ENCODE peak calls at places on chromosomes 13 and 19, in four cellular contexts. E is sigmoid colon, T is pancreas, U is suprapubic skin. Q is an unnamed sample.

GRCh38 chr13:20016649-20017364 is 58.3 kb downstream of the ZMYM2 start:
- DNase-seq in E (no peak), T (no peak), U (no peak), Q (no peak)

GRCh38 chr19:56015756-56016155 is 29.2 kb downstream of the NLRP5 start:
- DNase-seq in E (no peak), T (no peak), U (no peak), Q (no peak)

GRCh38 chr19:51136891-51137551 is 5.1 kb upstream of the SIGLEC7 start:
- DNase-seq in E (peak), T (no peak), U (no peak), Q (no peak)

GRCh38 chr13:35723061-35723461 is 246.6 kb upstream of the MAB21L1 start:
- DNase-seq in E (peak), T (no peak), U (no peak), Q (no peak)

GRCh38 chr13:67227131-67227983 is 2.8 kb downstream of the PCDH9 start:
- DNase-seq in E (no peak), T (no peak), U (no peak), Q (no peak)

GRCh38 chr13:26017932-26018690 is 33.7 kb downstream of the SHISA2 start:
- DNase-seq in E (no peak), T (no peak), U (no peak), Q (no peak)

GRCh38 chr19:50911206-50912101 is at the start of gene KLK4:
- DNase-seq in E (no peak), T (no peak), U (no peak), Q (no peak)

GRCh38 chr13:48246097-48246496 is 13.1 kb downstream of the ITM2B start:
- DNase-seq in E (no peak), T (no peak), U (no peak), Q (no peak)

GRCh38 chr13:114154476-114154875 is 22.1 kb upstream of the RASA3 start:
- DNase-seq in E (no peak), T (peak), U (no peak), Q (no peak)

GRCh38 chr13:113519556-113519955 is 29.0 kb upstream of the DCUN1D2 start:
- DNase-seq in E (no peak), T (no peak), U (no peak), Q (no peak)

GRCh38 chr13:52848455-52849190 is at the start of gene PCDH8:
- DNase-seq in E (no peak), T (peak), U (no peak), Q (no peak)

GRCh38 chr13:29922896-29923295 is 72.5 kb upstream of the UBL3 start:
- DNase-seq in E (no peak), T (no peak), U (no peak), Q (no peak)

GRCh38 chr19:38355728-38356725 is 18.3 kb upstream of the PSMD8 start:
- DNase-seq in E (no peak), T (no peak), U (no peak), Q (no peak)

GRCh38 chr19:50461066-50461875 is 15.0 kb upstream of the EMC10 start:
- DNase-seq in E (no peak), T (no peak), U (no peak), Q (peak)

GRCh38 chr19:4676955-4677731 is 7.0 kb upstream of the MYDGF start:
- DNase-seq in E (peak), T (no peak), U (no peak), Q (no peak)

GRCh38 chr13:50613356-50613831 is 230.1 kb downstream of the DLEU7 start:
- DNase-seq in E (no peak), T (no peak), U (no peak), Q (no peak)

GRCh38 chr13:112924365-112924764 is 44.6 kb upstream of the MCF2L start:
- DNase-seq in E (no peak), T (no peak), U (no peak), Q (no peak)

GRCh38 chr19:6737873-6738725 is 719 bp upstream of the GPR108 start:
- DNase-seq in E (peak), T (peak), U (peak), Q (peak)

GRCh38 chr19:412356-413355 is 3.7 kb upstream of the C2CD4C start:
- DNase-seq in E (no peak), T (peak), U (peak), Q (no peak)

GRCh38 chr19:34482380-34483250 is 1.1 kb downstream of the WTIP start:
- DNase-seq in E (no peak), T (no peak), U (peak), Q (no peak)

GRCh38 chr19:30406220-30406944 is 34.2 kb downstream of the ZNF536 start:
- DNase-seq in E (no peak), T (no peak), U (no peak), Q (no peak)

GRCh38 chr19:49596954-49597702 is 6.1 kb downstream of the PRR12 start:
- DNase-seq in E (no peak), T (no peak), U (no peak), Q (no peak)

GRCh38 chr13:49436890-49437289 is 7.0 kb downstream of the CAB39L start:
- DNase-seq in E (peak), T (no peak), U (no peak), Q (no peak)

GRCh38 chr13:112635323-112635722 is 47.4 kb upstream of the TUBGCP3 start:
- DNase-seq in E (no peak), T (peak), U (no peak), Q (no peak)

GRCh38 chr13:68509734-68510621 is 1279.8 kb upstream of the PCDH9 start:
- DNase-seq in E (no peak), T (no peak), U (no peak), Q (no peak)

GRCh38 chr13:21478881-21479808 is 20.0 kb upstream of the ZDHHC20 start:
- DNase-seq in E (no peak), T (no peak), U (no peak), Q (no peak)

GRCh38 chr19:572891-573825 is 762 bp downstream of the BSG start:
- DNase-seq in E (peak), T (peak), U (peak), Q (no peak)

GRCh38 chr19:13600091-13600490 is 93.8 kb upstream of the CACNA1A start:
- DNase-seq in E (no peak), T (peak), U (no peak), Q (no peak)

GRCh38 chr19:39432677-39433025 is 3.1 kb downstream of the RPS16 start:
- DNase-seq in E (no peak), T (no peak), U (no peak), Q (no peak)

GRCh38 chr19:31171936-31172335 is 177.3 kb downstream of the TSHZ3 start:
- DNase-seq in E (no peak), T (no peak), U (no peak), Q (no peak)

GRCh38 chr13:102825921-102826706 is 19.7 kb upstream of the ERCC5 start:
- DNase-seq in E (no peak), T (no peak), U (no peak), Q (no peak)
- TF ChIP-seq CTCF in E (no peak), T (no peak), U (no peak), Q (no peak)

GRCh38 chr13:110523180-110523579 is 38.3 kb downstream of the RAB20 start:
- DNase-seq in E (peak), T (peak), U (no peak), Q (no peak)

GRCh38 chr13:110524484-110525254 is 36.9 kb downstream of the RAB20 start:
- DNase-seq in E (peak), T (peak), U (no peak), Q (no peak)

GRCh38 chr13:110528371-110528770 is 33.2 kb downstream of the RAB20 start:
- DNase-seq in E (peak), T (no peak), U (no peak), Q (no peak)

GRCh38 chr13:110523838-110524237 is 37.7 kb downstream of the RAB20 start:
- DNase-seq in E (peak), T (peak), U (no peak), Q (no peak)

GRCh38 chr13:110525328-110526319 is 35.9 kb downstream of the RAB20 start:
- DNase-seq in E (peak), T (peak), U (no peak), Q (no peak)
- TF ChIP-seq CTCF in E (no peak), T (no peak), U (no peak), Q (no peak)

GRCh38 chr19:46571495-46571894 is 29.6 kb upstream of the CALM3 start:
- DNase-seq in E (no peak), T (no peak), U (no peak), Q (no peak)
- TF ChIP-seq CTCF in E (no peak), T (no peak), U (no peak), Q (no peak)

DNA sequence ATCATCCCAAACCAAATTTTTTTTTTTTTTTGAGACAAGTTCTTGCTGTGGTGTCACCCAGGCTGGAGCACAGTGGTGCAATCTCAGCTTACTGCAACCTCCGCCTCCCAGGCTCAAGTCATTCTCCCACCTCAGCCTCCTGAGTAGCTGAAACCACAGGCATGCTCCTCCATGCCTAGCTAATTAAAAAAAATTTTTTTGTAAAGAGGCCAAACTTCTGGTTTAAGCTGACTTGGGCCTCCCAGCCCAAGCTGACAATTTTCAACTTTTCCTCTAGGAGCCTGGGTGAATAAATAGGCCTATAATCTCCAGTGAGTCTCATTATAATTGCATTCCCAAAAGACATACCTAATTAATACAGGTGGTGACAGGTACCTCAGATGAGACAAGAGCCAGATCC is 22.1 kb upstream of the OLFM2 start:
- DNase-seq in E (no peak), T (no peak), U (no peak), Q (no peak)
- TF ChIP-seq CTCF in E (no peak), T (no peak), U (no peak), Q (no peak)

DNA sequence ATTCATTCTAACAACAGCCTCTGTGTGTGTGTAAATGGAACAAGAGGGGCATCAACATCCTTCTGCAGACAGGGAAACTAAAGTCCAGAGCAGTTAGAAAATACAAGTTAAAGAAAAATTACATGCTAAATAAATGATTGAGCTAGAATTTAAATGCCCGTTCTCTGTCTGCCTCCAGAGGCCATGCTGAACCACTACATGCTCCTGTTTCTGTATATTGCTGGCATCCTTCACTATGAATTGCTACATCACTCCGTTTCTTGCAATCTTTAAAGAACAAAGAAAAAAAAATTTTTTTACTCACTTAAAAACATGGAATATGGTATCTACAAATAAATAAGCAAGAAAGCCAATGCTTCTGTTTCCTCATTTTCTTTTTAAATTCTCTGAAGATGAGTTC is 47.9 kb downstream of the DCT start:
- DNase-seq in E (no peak), T (no peak), U (no peak), Q (no peak)
- TF ChIP-seq CTCF in E (no peak), T (no peak), U (no peak), Q (no peak)

DNA sequence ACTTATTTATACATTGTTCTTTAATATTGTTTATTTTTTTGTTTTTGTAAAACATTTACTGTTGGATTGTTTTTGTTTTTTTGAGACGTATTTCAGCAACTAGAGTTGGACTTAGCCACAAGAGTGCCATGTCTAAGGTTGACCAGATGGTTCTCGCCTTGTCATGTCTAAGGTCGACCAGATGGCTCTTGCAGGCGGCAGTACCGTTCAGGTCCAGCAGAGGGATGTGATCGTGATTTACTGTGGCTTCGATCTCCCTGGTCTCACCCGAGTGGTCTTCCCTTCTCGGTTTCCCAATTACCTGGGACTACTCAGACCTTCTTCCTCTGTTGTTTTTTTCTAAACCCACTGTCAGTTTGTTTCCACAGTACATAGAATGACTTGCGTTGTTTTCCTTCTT is 1438.6 kb downstream of the UQCRFS1 start:
- DNase-seq in E (no peak), T (no peak), U (no peak), Q (no peak)
- TF ChIP-seq CTCF in E (no peak), T (no peak), U (no peak), Q (no peak)

GRCh38 chr13:61500176-61500575 is 84.5 kb upstream of the PCDH20 start:
- DNase-seq in E (no peak), T (no peak), U (no peak), Q (no peak)
- TF ChIP-seq CTCF in E (no peak), T (no peak), U (no peak), Q (no peak)

DNA sequence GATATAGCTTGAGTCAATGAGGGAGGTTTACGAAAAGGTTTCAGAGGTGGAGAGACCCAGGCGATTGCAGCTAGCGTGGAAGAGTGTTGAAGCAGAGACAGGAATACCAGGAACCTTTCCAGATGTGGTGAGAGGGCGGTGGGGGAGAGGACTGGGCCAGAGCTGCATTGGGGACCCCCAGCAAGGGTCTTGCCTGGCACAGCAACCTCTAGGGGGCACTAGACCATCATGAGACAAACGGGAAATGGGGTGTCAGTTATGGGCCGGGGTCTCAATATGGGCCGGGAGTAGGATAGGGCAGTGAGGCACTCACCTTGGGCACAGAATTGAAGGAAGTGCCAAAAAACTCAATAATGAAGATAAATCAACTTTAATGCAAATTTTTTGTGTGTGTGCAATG is 2.1 kb upstream of the LRP3 start:
- DNase-seq in E (peak), T (peak), U (peak), Q (no peak)
- TF ChIP-seq CTCF in E (no peak), T (no peak), U (no peak), Q (no peak)

Q was measured in activated B cell treated with CpG ODN at 0.5 μM for 24 hours.